ENCODE peak calls at places on chromosomes 3 and 15, in five cellular contexts. One of them, this sample, is unnamed.

GRCh38 chr15:98673133-98673532 is 24.8 kb downstream of the IGF1R start:
- DNase-seq in neural crest cell: no peak
- DNase-seq in adrenal gland: no peak
- DNase-seq in AG09319: no peak
- DNase-seq in HCT116: no peak
- DNase-seq in this sample: no peak

GRCh38 chr3:50003766-50004278 is 63.9 kb downstream of the RBM6 start:
- DNase-seq in neural crest cell: no peak
- DNase-seq in adrenal gland: no peak
- DNase-seq in AG09319: no peak
- DNase-seq in HCT116: no peak
- DNase-seq in this sample: no peak

GRCh38 chr15:66777596-66778313 is 75.7 kb downstream of the SMAD6 start:
- DNase-seq in neural crest cell: no peak
- DNase-seq in adrenal gland: no peak
- DNase-seq in AG09319: no peak
- DNase-seq in HCT116: no peak
- DNase-seq in this sample: no peak

GRCh38 chr3:123658860-123659221 is 74.0 kb upstream of the HACD2 start:
- DNase-seq in neural crest cell: no peak
- DNase-seq in adrenal gland: no peak
- DNase-seq in AG09319: no peak
- DNase-seq in HCT116: no peak
- DNase-seq in this sample: no peak

GRCh38 chr3:149487598-149488197 is 13.2 kb downstream of the TM4SF4 start:
- DNase-seq in neural crest cell: peak; percentile 20
- DNase-seq in adrenal gland: no peak
- DNase-seq in AG09319: no peak
- DNase-seq in HCT116: peak; percentile 61
- DNase-seq in this sample: no peak

GRCh38 chr3:149706905-149707304 is 45.4 kb downstream of the COMMD2 start:
- DNase-seq in neural crest cell: no peak
- DNase-seq in adrenal gland: no peak
- DNase-seq in AG09319: no peak
- DNase-seq in HCT116: no peak
- DNase-seq in this sample: no peak

GRCh38 chr3:193732391-193732790 is 139.4 kb downstream of the OPA1 start:
- DNase-seq in neural crest cell: no peak
- DNase-seq in adrenal gland: peak; percentile 83
- DNase-seq in AG09319: peak; percentile 3
- DNase-seq in HCT116: peak; percentile 16
- DNase-seq in this sample: no peak

GRCh38 chr3:129689036-129689435 is 82.6 kb upstream of the PLXND1 start:
- DNase-seq in neural crest cell: no peak
- DNase-seq in adrenal gland: no peak
- DNase-seq in AG09319: no peak
- DNase-seq in HCT116: no peak
- DNase-seq in this sample: no peak

GRCh38 chr3:71254658-71255057 is 328.9 kb downstream of the FOXP1 start:
- DNase-seq in neural crest cell: no peak
- DNase-seq in adrenal gland: no peak
- DNase-seq in AG09319: no peak
- DNase-seq in HCT116: no peak
- DNase-seq in this sample: no peak

GRCh38 chr15:58734859-58735258 is 14.6 kb downstream of the ADAM10 start:
- DNase-seq in neural crest cell: no peak
- DNase-seq in adrenal gland: no peak
- DNase-seq in AG09319: no peak
- DNase-seq in HCT116: no peak
- DNase-seq in this sample: no peak

GRCh38 chr3:50303038-50303815 is at the start of gene HYAL1:
- DNase-seq in neural crest cell: no peak
- DNase-seq in adrenal gland: peak; percentile 90
- DNase-seq in AG09319: no peak
- DNase-seq in HCT116: peak; percentile 61
- DNase-seq in this sample: no peak

GRCh38 chr15:66594344-66594743 is 28.5 kb upstream of the LCTL start:
- DNase-seq in neural crest cell: no peak
- DNase-seq in adrenal gland: no peak
- DNase-seq in AG09319: no peak
- DNase-seq in HCT116: no peak
- DNase-seq in this sample: no peak

GRCh38 chr3:195129644-195130492 is 141.1 kb downstream of the XXYLT1 start:
- DNase-seq in neural crest cell: no peak
- DNase-seq in adrenal gland: no peak
- DNase-seq in AG09319: no peak
- DNase-seq in HCT116: no peak
- DNase-seq in this sample: no peak

GRCh38 chr3:129051776-129052400 is 8.7 kb upstream of the GP9 start:
- DNase-seq in neural crest cell: no peak
- DNase-seq in adrenal gland: no peak
- DNase-seq in AG09319: no peak
- DNase-seq in HCT116: no peak
- DNase-seq in this sample: no peak

GRCh38 chr3:31196261-31196660 is 301.8 kb upstream of the GADL1 start:
- DNase-seq in neural crest cell: no peak
- DNase-seq in adrenal gland: no peak
- DNase-seq in AG09319: no peak
- DNase-seq in HCT116: no peak
- DNase-seq in this sample: no peak

GRCh38 chr3:10224794-10225660 is 23.2 kb upstream of the TATDN2 start:
- DNase-seq in neural crest cell: peak; percentile 48
- DNase-seq in adrenal gland: peak; percentile 93
- DNase-seq in AG09319: no peak
- DNase-seq in HCT116: peak; percentile 71
- DNase-seq in this sample: no peak

GRCh38 chr15:50973605-50974004 is 65.1 kb downstream of the AP4E1 start:
- DNase-seq in neural crest cell: no peak
- DNase-seq in adrenal gland: no peak
- DNase-seq in AG09319: no peak
- DNase-seq in HCT116: no peak
- DNase-seq in this sample: no peak

GRCh38 chr3:103813955-103814354 is 1379.1 kb downstream of the ZPLD1 start:
- DNase-seq in neural crest cell: no peak
- DNase-seq in adrenal gland: no peak
- DNase-seq in AG09319: no peak
- DNase-seq in HCT116: no peak
- DNase-seq in this sample: no peak

GRCh38 chr15:79332824-79333510 is 22.1 kb downstream of the TMED3 start:
- DNase-seq in neural crest cell: no peak
- DNase-seq in adrenal gland: no peak
- DNase-seq in AG09319: no peak
- DNase-seq in HCT116: no peak
- DNase-seq in this sample: no peak

GRCh38 chr15:57323806-57324589 is 52.3 kb upstream of the CGNL1 start:
- DNase-seq in neural crest cell: no peak
- DNase-seq in adrenal gland: peak; percentile 73
- DNase-seq in AG09319: no peak
- DNase-seq in HCT116: peak; percentile 90
- DNase-seq in this sample: no peak

GRCh38 chr3:11288021-11288491 is 15.9 kb downstream of the ATG7 start:
- DNase-seq in neural crest cell: no peak
- DNase-seq in adrenal gland: peak; percentile 3
- DNase-seq in AG09319: no peak
- DNase-seq in HCT116: no peak
- DNase-seq in this sample: no peak

GRCh38 chr15:66603301-66604179 is 37.7 kb upstream of the LCTL start:
- DNase-seq in neural crest cell: peak; percentile 77
- DNase-seq in adrenal gland: peak; percentile 68
- DNase-seq in AG09319: no peak
- DNase-seq in HCT116: peak; percentile 43
- DNase-seq in this sample: peak; percentile 79

GRCh38 chr3:89107461-89108035 is at the start of gene EPHA3:
- DNase-seq in neural crest cell: peak; percentile 70
- DNase-seq in adrenal gland: peak; percentile 77
- DNase-seq in AG09319: peak; percentile 12
- DNase-seq in HCT116: no peak
- DNase-seq in this sample: peak; percentile 83

GRCh38 chr3:133996251-133996661 is 33.5 kb downstream of the SLCO2A1 start:
- DNase-seq in neural crest cell: no peak
- DNase-seq in adrenal gland: peak; percentile 42
- DNase-seq in AG09319: no peak
- DNase-seq in HCT116: no peak
- DNase-seq in this sample: no peak

GRCh38 chr15:48940508-48940907 is 23.2 kb downstream of the SHC4 start:
- DNase-seq in neural crest cell: no peak
- DNase-seq in adrenal gland: no peak
- DNase-seq in AG09319: peak; percentile 62
- DNase-seq in HCT116: no peak
- DNase-seq in this sample: no peak

GRCh38 chr3:196995646-196996355 is 27.2 kb upstream of the PIGZ start:
- DNase-seq in neural crest cell: no peak
- DNase-seq in adrenal gland: no peak
- DNase-seq in AG09319: no peak
- DNase-seq in HCT116: no peak
- DNase-seq in this sample: no peak

GRCh38 chr15:66763186-66764066 is 61.4 kb downstream of the SMAD6 start:
- DNase-seq in neural crest cell: no peak
- DNase-seq in adrenal gland: peak; percentile 91
- DNase-seq in AG09319: no peak
- DNase-seq in HCT116: no peak
- DNase-seq in this sample: no peak

GRCh38 chr3:188220988-188221818 is 67.2 kb downstream of the LPP start:
- DNase-seq in neural crest cell: no peak
- DNase-seq in adrenal gland: peak; percentile 83
- DNase-seq in AG09319: no peak
- DNase-seq in HCT116: no peak
- DNase-seq in this sample: no peak

GRCh38 chr3:135500034-135500433 is 465.5 kb upstream of the PPP2R3A start:
- DNase-seq in neural crest cell: no peak
- DNase-seq in adrenal gland: no peak
- DNase-seq in AG09319: no peak
- DNase-seq in HCT116: no peak
- DNase-seq in this sample: no peak

GRCh38 chr3:135499426-135499825 is 466.1 kb upstream of the PPP2R3A start:
- DNase-seq in neural crest cell: no peak
- DNase-seq in adrenal gland: no peak
- DNase-seq in AG09319: no peak
- DNase-seq in HCT116: no peak
- DNase-seq in this sample: no peak

GRCh38 chr3:135497979-135498378 is 467.5 kb upstream of the PPP2R3A start:
- DNase-seq in neural crest cell: no peak
- DNase-seq in adrenal gland: no peak
- DNase-seq in AG09319: no peak
- DNase-seq in HCT116: no peak
- DNase-seq in this sample: no peak

GRCh38 chr3:135504084-135504685 is 461.3 kb upstream of the PPP2R3A start:
- DNase-seq in neural crest cell: no peak
- DNase-seq in adrenal gland: no peak
- DNase-seq in AG09319: no peak
- DNase-seq in HCT116: no peak
- DNase-seq in this sample: no peak

GRCh38 chr3:135503429-135504083 is 462.0 kb upstream of the PPP2R3A start:
- DNase-seq in neural crest cell: peak; percentile 90
- DNase-seq in adrenal gland: peak; percentile 92
- DNase-seq in AG09319: peak; percentile 50
- DNase-seq in HCT116: peak; percentile 28
- DNase-seq in this sample: peak; percentile 82
- TF ChIP-seq CTCF in neural crest cell: peak; percentile 84
- TF ChIP-seq CTCF in adrenal gland: peak; percentile 75
- TF ChIP-seq CTCF in AG09319: peak; percentile 90
- TF ChIP-seq CTCF in HCT116: peak; percentile 54
- TF ChIP-seq CTCF in this sample: peak; percentile 89

GRCh38 chr15:101501703-101502373 is 12.3 kb upstream of the PCSK6 start:
- DNase-seq in neural crest cell: peak; percentile 57
- DNase-seq in adrenal gland: peak; percentile 66
- DNase-seq in AG09319: no peak
- DNase-seq in HCT116: peak; percentile 22
- DNase-seq in this sample: no peak
- TF ChIP-seq CTCF in neural crest cell: peak; percentile 66
- TF ChIP-seq CTCF in adrenal gland: peak; percentile 56
- TF ChIP-seq CTCF in AG09319: peak; percentile 65
- TF ChIP-seq CTCF in HCT116: peak; percentile 47
- TF ChIP-seq CTCF in this sample: peak; percentile 77

GRCh38 chr3:151789853-151790463 is 24.0 kb upstream of the AADAC start:
- DNase-seq in neural crest cell: no peak
- DNase-seq in adrenal gland: no peak
- DNase-seq in AG09319: no peak
- DNase-seq in HCT116: no peak
- DNase-seq in this sample: no peak
- TF ChIP-seq CTCF in neural crest cell: no peak
- TF ChIP-seq CTCF in adrenal gland: no peak
- TF ChIP-seq CTCF in AG09319: no peak
- TF ChIP-seq CTCF in HCT116: no peak
- TF ChIP-seq CTCF in this sample: no peak

DNA sequence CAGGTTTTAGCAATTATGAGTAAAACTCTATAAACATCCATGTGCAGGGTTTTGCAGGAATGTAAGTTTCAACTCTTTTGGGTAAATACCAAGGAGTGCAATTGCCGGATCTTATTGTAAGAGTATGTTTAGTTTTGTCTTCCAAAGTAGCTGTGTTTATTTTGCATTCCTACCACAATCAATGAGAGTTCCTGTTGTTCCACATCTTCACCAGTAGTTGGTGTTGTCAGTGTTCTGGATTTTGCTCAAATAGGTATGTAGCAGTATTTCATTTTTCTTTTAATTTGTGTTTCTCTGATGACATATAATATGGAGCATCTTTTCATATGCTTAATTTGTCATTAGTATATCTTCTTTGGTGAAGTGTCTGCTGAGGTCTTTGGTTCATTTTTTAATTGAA is 185.1 kb upstream of the GALNT15 start:
- DNase-seq in neural crest cell: no peak
- DNase-seq in adrenal gland: no peak
- DNase-seq in AG09319: peak; percentile 25
- DNase-seq in HCT116: no peak
- DNase-seq in this sample: no peak
- TF ChIP-seq CTCF in neural crest cell: peak; percentile 30
- TF ChIP-seq CTCF in adrenal gland: no peak
- TF ChIP-seq CTCF in AG09319: peak; percentile 22
- TF ChIP-seq CTCF in HCT116: peak; percentile 8
- TF ChIP-seq CTCF in this sample: peak; percentile 40

DNA sequence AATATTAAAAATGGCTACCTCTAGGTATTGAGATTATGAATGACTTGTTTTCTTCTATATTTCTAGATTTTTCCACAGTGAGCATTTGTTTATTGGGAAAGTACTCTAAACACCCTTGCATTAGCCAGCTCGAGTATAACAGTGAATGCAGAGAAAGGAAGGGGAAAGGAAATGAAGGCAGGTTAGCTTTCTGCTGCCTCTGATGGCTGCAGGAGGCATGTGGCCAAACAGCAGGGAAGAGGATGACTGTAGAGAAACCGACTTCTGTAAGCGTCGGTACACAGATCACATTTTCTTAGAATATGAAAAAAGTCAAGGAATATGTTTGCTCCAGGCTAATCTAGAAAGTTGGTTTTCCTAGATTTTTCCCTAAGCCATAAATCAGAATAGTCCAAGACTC is 19.8 kb downstream of the GNB5 start:
- DNase-seq in neural crest cell: no peak
- DNase-seq in adrenal gland: peak; percentile 43
- DNase-seq in AG09319: no peak
- DNase-seq in HCT116: no peak
- DNase-seq in this sample: peak; percentile 16
- TF ChIP-seq CTCF in neural crest cell: no peak
- TF ChIP-seq CTCF in adrenal gland: no peak
- TF ChIP-seq CTCF in AG09319: no peak
- TF ChIP-seq CTCF in HCT116: no peak
- TF ChIP-seq CTCF in this sample: peak; percentile 21